ENCODE peak calls at places on chromosomes 7 and 10, in four cellular contexts. W is H1, G is GM12878, A is HepG2. Z is an unnamed sample.

GRCh38 chr10:69458426-69459100 is 7.3 kb downstream of the TSPAN15 start:
- DNase-seq in A (no peak), W (no peak), G (no peak), Z (no peak)

GRCh38 chr7:20786779-20787651 is at the start of gene SP8:
- DNase-seq in A (peak; percentile 31), W (peak; percentile 88), G (no peak), Z (peak; percentile 91)

GRCh38 chr10:7471720-7472367 is 61.0 kb upstream of the SFMBT2 start:
- DNase-seq in A (no peak), G (peak; percentile 98), W (no peak), Z (no peak)

GRCh38 chr7:106736123-106736507 is 75.2 kb upstream of the CCDC71L start:
- DNase-seq in G (no peak), W (no peak), A (no peak), Z (no peak)

GRCh38 chr7:80087051-80087767 is 47.4 kb upstream of the GNAI1 start:
- DNase-seq in W (no peak), A (no peak), G (no peak), Z (no peak)

GRCh38 chr7:129421717-129422250 is 12.4 kb upstream of the STRIP2 start:
- DNase-seq in A (no peak), W (no peak), G (no peak), Z (no peak)

GRCh38 chr7:98021588-98022351 is 31.8 kb upstream of the OCM2 start:
- DNase-seq in W (peak; percentile 98), A (peak; percentile 49), G (no peak), Z (peak; percentile 94)

GRCh38 chr7:18788026-18788425 is 292.5 kb downstream of the HDAC9 start:
- DNase-seq in W (no peak), G (no peak), A (no peak), Z (no peak)

DNA sequence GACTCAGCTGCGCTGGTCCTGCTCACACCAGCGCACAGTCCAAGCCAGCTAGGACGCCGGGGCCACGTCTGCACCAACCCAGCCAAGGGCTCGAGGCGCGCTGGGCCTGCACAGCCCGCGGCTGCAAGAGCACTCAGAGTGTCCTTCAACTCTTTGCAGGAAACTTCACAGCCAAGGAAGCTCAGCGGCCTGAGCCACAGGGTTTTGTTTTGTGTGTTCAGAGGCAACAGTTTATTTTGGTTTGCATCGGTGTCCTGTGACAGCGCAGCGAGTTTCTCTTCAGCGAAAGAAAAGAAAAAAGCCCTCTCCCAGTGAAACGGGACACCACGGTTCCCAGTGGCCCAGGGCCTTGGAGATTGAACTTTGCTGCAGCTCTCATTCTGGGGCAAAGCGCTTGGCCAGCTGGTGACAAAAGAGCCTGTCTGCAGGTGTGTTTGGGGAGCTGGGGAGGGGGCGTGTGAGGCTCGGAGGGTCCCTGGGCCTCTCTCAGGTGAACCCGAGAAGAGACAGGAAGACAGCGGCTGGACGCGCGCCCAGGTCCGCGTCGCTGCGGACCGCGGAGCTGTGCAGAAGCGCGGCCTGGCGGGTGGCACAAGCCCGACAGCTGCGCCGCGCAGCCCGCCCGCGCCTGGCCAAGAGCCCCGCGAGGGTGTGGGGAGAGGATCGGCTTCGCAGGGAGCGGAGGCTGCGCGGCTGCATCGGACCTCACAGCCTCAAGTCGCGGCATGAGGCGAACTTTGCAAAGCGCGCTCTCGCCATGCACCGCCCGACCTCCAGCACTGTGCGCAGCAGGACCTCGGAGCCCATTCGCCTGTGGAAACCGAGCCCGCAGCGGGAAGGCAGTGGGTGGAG is 922 bp downstream of the CXCL12 start:
- DNase-seq in A (no peak), W (peak; percentile 62), G (no peak), Z (no peak)
- TF ChIP-seq BRCA1 in A (no peak), W (no peak), G (no peak), Z (no peak)

DNA sequence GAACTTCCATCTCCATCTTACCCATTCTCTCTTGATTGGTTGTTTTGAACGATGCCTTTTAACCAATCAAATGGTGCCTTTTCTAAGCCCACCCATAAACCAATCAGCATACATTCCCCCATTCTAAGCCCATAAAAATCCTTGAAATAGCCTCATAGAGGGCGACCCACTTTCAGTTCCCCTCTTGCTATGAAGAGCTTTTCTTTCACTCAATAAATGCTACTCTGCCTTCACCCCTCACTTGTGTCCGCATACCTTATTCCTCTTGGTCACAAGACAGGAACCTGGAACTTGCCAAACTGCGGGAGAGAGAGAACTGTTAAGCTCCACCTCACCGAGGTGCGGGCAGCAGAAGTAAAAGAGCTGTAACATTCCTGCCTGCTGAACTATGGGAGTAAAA is 1602.0 kb upstream of the LRRTM3 start:
- DNase-seq in W (no peak), G (no peak), A (no peak), Z (no peak)
- TF ChIP-seq BRCA1 in W (no peak), G (no peak), A (no peak), Z (no peak)

GRCh38 chr10:48557511-48558123 is 47.3 kb downstream of the ARHGAP22 start:
- DNase-seq in G (no peak), W (no peak), A (no peak), Z (no peak)
- TF ChIP-seq BRCA1 in G (no peak), W (no peak), A (no peak), Z (no peak)

GRCh38 chr10:133465191-133465949 is 11.6 kb downstream of the SCART1 start:
- DNase-seq in W (no peak), G (no peak), A (no peak), Z (peak; percentile 22)

GRCh38 chr10:133467286-133467911 is 13.7 kb downstream of the SCART1 start:
- DNase-seq in W (no peak), A (no peak), G (no peak), Z (peak; percentile 3)

GRCh38 chr10:133466683-133467275 is 13.0 kb downstream of the SCART1 start:
- DNase-seq in A (no peak), G (no peak), W (no peak), Z (peak; percentile 3)

GRCh38 chr10:133464582-133465031 is 10.9 kb downstream of the SCART1 start:
- DNase-seq in W (no peak), G (no peak), A (no peak), Z (no peak)

GRCh38 chr10:133465950-133466474 is 12.3 kb downstream of the SCART1 start:
- DNase-seq in A (no peak), W (no peak), G (no peak), Z (no peak)
- TF ChIP-seq BRCA1 in A (no peak), W (no peak), G (no peak), Z (no peak)

GRCh38 chr7:71133232-71133622 is 1.3 kb downstream of the GALNT17 start:
- DNase-seq in G (no peak), A (no peak), W (no peak), Z (no peak)
- TF ChIP-seq BRCA1 in G (no peak), A (no peak), W (no peak), Z (no peak)

DNA sequence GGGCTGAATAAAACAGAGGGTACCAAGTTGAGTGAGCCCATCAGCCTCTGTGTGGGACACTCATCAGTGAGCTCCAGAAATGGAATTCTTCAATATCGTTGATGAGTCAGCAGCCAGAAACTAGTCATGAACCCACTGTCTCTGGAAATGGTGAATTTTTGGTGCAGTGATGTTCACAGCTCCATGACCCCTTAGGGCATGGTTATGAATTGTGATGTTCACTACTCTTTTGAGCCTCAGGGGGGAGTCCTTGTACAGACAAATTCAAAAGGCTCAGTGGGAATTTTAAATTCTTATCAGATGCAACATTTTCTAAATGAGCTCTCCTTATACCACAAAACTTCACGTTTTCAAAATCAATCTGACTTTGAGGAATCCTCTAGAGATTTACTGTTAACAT is 335.7 kb downstream of the PHTF2 start:
- DNase-seq in G (no peak), A (peak; percentile 3), W (no peak), Z (peak; percentile 41)
- TF ChIP-seq BRCA1 in G (no peak), A (no peak), W (no peak), Z (no peak)

GRCh38 chr10:126171555-126171954 is 216.7 kb downstream of the ADAM12 start:
- DNase-seq in A (no peak), W (no peak), G (no peak), Z (no peak)
- TF ChIP-seq BRCA1 in A (no peak), W (no peak), G (no peak), Z (no peak)

DNA sequence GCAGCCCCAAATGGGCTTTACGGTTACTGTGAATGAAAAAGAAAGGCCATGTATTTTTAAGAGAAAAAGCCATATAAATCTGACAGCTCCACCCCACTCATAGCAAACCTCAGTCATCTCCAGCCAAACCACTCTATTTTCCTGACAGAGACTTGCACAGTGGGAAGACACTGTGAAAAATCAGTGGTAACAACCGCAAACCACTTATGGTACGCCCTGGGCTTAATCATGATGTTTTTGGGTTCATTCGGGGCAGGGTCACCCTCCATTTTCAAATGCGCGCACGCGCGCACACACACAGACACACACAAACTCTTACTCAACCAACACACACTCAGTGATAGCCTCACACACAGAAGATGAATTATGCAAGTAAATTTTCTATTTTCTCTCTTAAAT is 82.0 kb upstream of the HPS1 start:
- DNase-seq in G (no peak), A (no peak), W (no peak), Z (no peak)
- TF ChIP-seq BRCA1 in G (no peak), A (no peak), W (no peak), Z (no peak)

DNA sequence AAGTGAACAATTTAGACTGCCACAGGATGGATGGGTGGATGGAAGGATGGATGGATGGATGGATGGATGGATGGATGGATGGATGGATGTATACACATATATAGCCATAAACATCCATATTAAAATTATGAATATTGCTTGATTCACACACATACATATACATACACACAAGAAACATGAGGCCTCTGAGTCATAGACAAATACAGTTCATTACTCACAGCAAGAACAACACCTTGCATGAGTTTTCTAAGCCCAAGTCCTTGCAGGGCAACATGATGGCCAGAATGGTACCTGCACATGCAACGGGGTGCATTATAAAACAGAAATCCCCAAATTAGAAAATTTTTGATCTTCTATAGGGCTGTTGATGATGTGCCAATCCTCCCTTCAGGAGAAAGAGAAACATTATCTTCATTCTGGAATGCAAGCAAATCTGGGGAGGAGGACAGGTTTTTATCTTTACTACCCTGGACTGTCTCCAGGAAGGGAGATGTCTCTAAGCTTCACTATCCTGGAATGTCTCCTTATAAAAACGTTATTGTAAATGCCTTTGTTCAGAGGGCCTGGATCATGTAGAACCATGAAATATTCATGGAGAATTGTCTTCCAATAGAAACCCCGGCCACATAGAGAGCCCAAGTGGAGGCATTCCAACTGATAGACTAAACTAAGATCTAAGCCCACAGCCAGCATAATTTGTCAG is 238.6 kb upstream of the LRRN3 start:
- DNase-seq in A (no peak), W (no peak), G (no peak), Z (no peak)
- TF ChIP-seq BRCA1 in A (no peak), W (no peak), G (no peak), Z (no peak)